ENCODE peak calls at places on chromosomes 6 and 20, in four cellular contexts. C, L, W and Y are unnamed samples.

GRCh38 chr20:60926831-60927230 is 325.2 kb upstream of the CDH4 start:
- DNase-seq in C (no peak), L (no peak), W (no peak), Y (no peak)

GRCh38 chr20:21395666-21396044 is 1.7 kb downstream of the NKX2-4 start:
- DNase-seq in C (no peak), L (no peak), W (peak), Y (no peak)

GRCh38 chr6:30378290-30378937 is 33.5 kb downstream of the RPP21 start:
- DNase-seq in C (no peak), L (peak), W (no peak), Y (no peak)

GRCh38 chr6:13729891-13730290 is 18.3 kb upstream of the RANBP9 start:
- DNase-seq in C (no peak), L (peak), W (no peak), Y (no peak)

GRCh38 chr20:35302421-35303335 is 10.5 kb upstream of the FAM83C start:
- DNase-seq in C (no peak), L (peak), W (no peak), Y (no peak)

GRCh38 chr6:24537771-24538385 is 43.1 kb downstream of the ALDH5A1 start:
- DNase-seq in C (no peak), L (no peak), W (no peak), Y (no peak)

GRCh38 chr20:59825944-59826759 is 107.3 kb downstream of the SYCP2 start:
- DNase-seq in C (no peak), L (no peak), W (peak), Y (no peak)

GRCh38 chr6:37516920-37517405 is 17.3 kb upstream of the CCDC167 start:
- DNase-seq in C (no peak), L (peak), W (no peak), Y (no peak)

GRCh38 chr6:150775804-150776203 is 89.7 kb upstream of the MTHFD1L start:
- DNase-seq in C (no peak), L (no peak), W (no peak), Y (no peak)

GRCh38 chr6:158923801-158924498 is 76.1 kb downstream of the RSPH3 start:
- DNase-seq in C (no peak), L (no peak), W (peak), Y (no peak)

GRCh38 chr20:44072381-44072780 is 114.6 kb downstream of the JPH2 start:
- DNase-seq in C (no peak), L (no peak), W (peak), Y (no peak)

GRCh38 chr6:26331809-26332226 is 33.2 kb upstream of the BTN3A2 start:
- DNase-seq in C (no peak), L (peak), W (no peak), Y (no peak)

GRCh38 chr6:35259946-35260626 is 551 bp downstream of the ZNF76 start:
- DNase-seq in C (peak), L (peak), W (peak), Y (peak)

GRCh38 chr6:4381379-4381778 is 246.0 kb upstream of the ECI2 start:
- DNase-seq in C (no peak), L (peak), W (no peak), Y (no peak)

GRCh38 chr6:155314773-155315515 is 660 bp upstream of the TFB1M start:
- DNase-seq in C (peak), L (peak), W (peak), Y (peak)

GRCh38 chr20:32978009-32978335 is 26.3 kb downstream of the SUN5 start:
- DNase-seq in C (no peak), L (no peak), W (no peak), Y (no peak)

GRCh38 chr6:14288910-14289309 is 171.3 kb downstream of the CD83 start:
- DNase-seq in C (no peak), L (no peak), W (no peak), Y (no peak)

GRCh38 chr6:135531954-135532490 is 34.5 kb upstream of the AHI1 start:
- DNase-seq in C (no peak), L (no peak), W (no peak), Y (no peak)

GRCh38 chr20:18254615-18255014 is 33.7 kb upstream of the ZNF133 start:
- DNase-seq in C (no peak), L (no peak), W (no peak), Y (no peak)

GRCh38 chr6:3405679-3406078 is 51.2 kb downstream of the SLC22A23 start:
- DNase-seq in C (no peak), L (peak), W (no peak), Y (no peak)

GRCh38 chr6:75752365-75752764 is 3.3 kb downstream of the MYO6 start:
- DNase-seq in C (no peak), L (peak), W (no peak), Y (no peak)

GRCh38 chr6:41503841-41504525 is 42.2 kb upstream of the FOXP4 start:
- DNase-seq in C (no peak), L (peak), W (peak), Y (no peak)

GRCh38 chr20:40686893-40687292 is 2.1 kb downstream of the MAFB start:
- DNase-seq in C (no peak), L (no peak), W (no peak), Y (no peak)

GRCh38 chr20:36585410-36586125 is 12.2 kb downstream of the TGIF2 start:
- DNase-seq in C (no peak), L (peak), W (peak), Y (no peak)

GRCh38 chr6:54846243-54846856 is at the start of gene FAM83B:
- DNase-seq in C (peak), L (peak), W (no peak), Y (peak)

GRCh38 chr6:124676033-124676432 is 286.2 kb upstream of the RNF217 start:
- DNase-seq in C (no peak), L (peak), W (no peak), Y (no peak)

GRCh38 chr6:139152892-139153271 is 18.0 kb downstream of the HECA start:
- DNase-seq in C (no peak), L (peak), W (no peak), Y (no peak)

GRCh38 chr20:45646898-45647297 is 15.8 kb upstream of the WFDC9 start:
- DNase-seq in C (no peak), L (no peak), W (no peak), Y (no peak)

GRCh38 chr6:36605102-36605501 is 10.9 kb downstream of the SRSF3 start:
- DNase-seq in C (no peak), L (no peak), W (no peak), Y (no peak)

GRCh38 chr6:167200806-167201205 is 43.0 kb upstream of the GPR31 start:
- DNase-seq in C (no peak), L (no peak), W (peak), Y (no peak)

GRCh38 chr6:54865091-54865631 is 18.6 kb downstream of the FAM83B start:
- DNase-seq in C (no peak), L (no peak), W (no peak), Y (no peak)

GRCh38 chr6:144377586-144377985 is 92.5 kb downstream of the UTRN start:
- DNase-seq in C (no peak), L (peak), W (no peak), Y (no peak)

GRCh38 chr20:25195962-25196700 is 619 bp downstream of the ENTPD6 start:
- DNase-seq in C (no peak), L (peak), W (no peak), Y (peak)

GRCh38 chr6:5657684-5658429 is 348.9 kb downstream of the NRN1 start:
- DNase-seq in C (no peak), L (peak), W (no peak), Y (no peak)

GRCh38 chr6:166179704-166180103 is 12.1 kb upstream of the TBXT start:
- DNase-seq in C (no peak), L (no peak), W (no peak), Y (no peak)

GRCh38 chr6:137876547-137876946 is 9.5 kb downstream of the TNFAIP3 start:
- DNase-seq in C (no peak), L (no peak), W (no peak), Y (no peak)
- H3K4me3 ChIP-seq in C (no peak), L (no peak), W (no peak), Y (no peak)

GRCh38 chr20:56974499-56975250 is 291.8 kb downstream of the BMP7 start:
- DNase-seq in C (no peak), L (peak), W (peak), Y (peak)
- H3K4me3 ChIP-seq in C (no peak), L (no peak), W (no peak), Y (peak)

GRCh38 chr6:46014054-46014453 is 1.6 kb downstream of the CLIC5 start:
- DNase-seq in C (no peak), L (no peak), W (no peak), Y (no peak)

GRCh38 chr6:46010270-46010669 is 5.4 kb downstream of the CLIC5 start:
- DNase-seq in C (no peak), L (no peak), W (no peak), Y (no peak)

GRCh38 chr6:46013639-46014038 is 2.0 kb downstream of the CLIC5 start:
- DNase-seq in C (no peak), L (no peak), W (no peak), Y (no peak)

GRCh38 chr6:46010771-46011170 is 4.9 kb downstream of the CLIC5 start:
- DNase-seq in C (peak), L (no peak), W (peak), Y (no peak)

DNA sequence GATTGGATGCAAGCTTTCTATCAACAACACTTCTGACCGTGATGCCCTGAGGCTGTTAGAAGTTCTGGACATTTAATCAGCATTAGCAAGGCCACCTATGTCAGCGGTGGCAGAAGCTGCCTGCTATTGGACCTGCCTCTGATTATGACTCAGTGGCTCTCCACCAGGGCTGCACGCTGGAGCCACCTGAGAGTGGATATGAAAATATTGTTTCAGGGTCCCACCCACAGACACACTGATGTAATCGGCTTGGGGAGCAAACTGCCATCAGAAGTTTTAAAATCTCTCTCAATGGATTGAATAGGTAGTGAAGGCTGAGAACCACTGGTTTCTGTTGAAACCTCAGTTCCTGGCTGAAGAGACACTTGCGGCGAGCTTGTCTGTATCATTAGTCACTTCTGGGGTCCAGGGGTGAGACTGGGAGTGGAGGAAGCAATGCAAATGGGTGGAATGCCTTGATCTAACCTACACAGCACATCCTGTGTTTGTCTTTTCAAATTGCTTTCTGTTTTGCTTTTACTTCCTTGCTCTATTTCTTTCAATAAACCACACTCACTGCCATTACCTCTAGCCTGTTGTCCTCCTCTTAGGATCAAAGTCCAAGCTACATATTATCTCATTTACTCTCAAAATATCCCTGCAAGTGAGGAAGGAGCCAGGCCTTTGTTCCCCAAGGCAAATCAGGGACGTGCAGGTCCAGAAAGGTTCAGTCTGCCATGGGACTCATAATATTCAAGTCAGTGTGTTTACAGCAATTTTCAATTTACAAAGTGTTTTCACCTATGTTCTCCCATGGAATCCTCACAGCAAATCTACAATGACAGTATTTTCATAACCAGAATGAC is 4.2 kb downstream of the CLIC5 start:
- DNase-seq in C (no peak), L (no peak), W (peak), Y (no peak)
- H3K4me3 ChIP-seq in C (no peak), L (no peak), W (no peak), Y (peak)

GRCh38 chr6:34154668-34155447 is 9.0 kb upstream of the GRM4 start:
- DNase-seq in C (no peak), L (peak), W (peak), Y (no peak)
- H3K4me3 ChIP-seq in C (no peak), L (peak), W (peak), Y (peak)